ENCODE peak calls at places on chromosome 5, in five cellular contexts. One of them, this sample, is unnamed.

GRCh38 chr5:142250119-142250518 is 74.7 kb downstream of the SPRY4 start:
- DNase-seq in CD4-positive, alpha-beta memory T cell: no peak
- DNase-seq in A549: no peak
- DNase-seq in sigmoid colon: no peak
- DNase-seq in mesendoderm: no peak
- DNase-seq in this sample: no peak

GRCh38 chr5:30994926-30995325 is 198.6 kb upstream of the CDH6 start:
- DNase-seq in mesendoderm: no peak
- DNase-seq in sigmoid colon: no peak
- DNase-seq in A549: no peak
- DNase-seq in CD4-positive, alpha-beta memory T cell: no peak
- DNase-seq in this sample: no peak

GRCh38 chr5:1495525-1495897 is 28.2 kb downstream of the LPCAT1 start:
- DNase-seq in CD4-positive, alpha-beta memory T cell: no peak
- DNase-seq in sigmoid colon: no peak
- DNase-seq in mesendoderm: no peak
- DNase-seq in A549: no peak
- DNase-seq in this sample: no peak

GRCh38 chr5:3518576-3518975 is 77.1 kb upstream of the IRX1 start:
- DNase-seq in mesendoderm: no peak
- DNase-seq in sigmoid colon: no peak
- DNase-seq in A549: no peak
- DNase-seq in CD4-positive, alpha-beta memory T cell: no peak
- DNase-seq in this sample: no peak

GRCh38 chr5:103340717-103341397 is 82.3 kb downstream of the MACIR start:
- DNase-seq in mesendoderm: no peak
- DNase-seq in CD4-positive, alpha-beta memory T cell: no peak
- DNase-seq in sigmoid colon: no peak
- DNase-seq in A549: no peak
- DNase-seq in this sample: no peak

GRCh38 chr5:112012112-112012511 is 255.1 kb upstream of the NREP start:
- DNase-seq in CD4-positive, alpha-beta memory T cell: no peak
- DNase-seq in sigmoid colon: no peak
- DNase-seq in mesendoderm: no peak
- DNase-seq in A549: no peak
- DNase-seq in this sample: no peak

GRCh38 chr5:143135832-143136551 is 267.5 kb downstream of the NR3C1 start:
- DNase-seq in CD4-positive, alpha-beta memory T cell: no peak
- DNase-seq in mesendoderm: no peak
- DNase-seq in A549: no peak
- DNase-seq in sigmoid colon: no peak
- DNase-seq in this sample: peak

GRCh38 chr5:32390819-32391591 is 53.5 kb downstream of the ZFR start:
- DNase-seq in sigmoid colon: no peak
- DNase-seq in CD4-positive, alpha-beta memory T cell: no peak
- DNase-seq in A549: peak
- DNase-seq in mesendoderm: no peak
- DNase-seq in this sample: peak

GRCh38 chr5:2704111-2704510 is 47.4 kb downstream of the IRX2 start:
- DNase-seq in sigmoid colon: peak
- DNase-seq in mesendoderm: no peak
- DNase-seq in A549: no peak
- DNase-seq in CD4-positive, alpha-beta memory T cell: no peak
- DNase-seq in this sample: no peak

GRCh38 chr5:91382530-91383026 is 539 bp downstream of the ARRDC3 start:
- DNase-seq in sigmoid colon: no peak
- DNase-seq in mesendoderm: peak
- DNase-seq in CD4-positive, alpha-beta memory T cell: peak
- DNase-seq in A549: peak
- DNase-seq in this sample: peak

GRCh38 chr5:176418251-176418650 is 1.9 kb upstream of the CLTB start:
- DNase-seq in mesendoderm: peak
- DNase-seq in A549: peak
- DNase-seq in sigmoid colon: no peak
- DNase-seq in CD4-positive, alpha-beta memory T cell: no peak
- DNase-seq in this sample: peak

GRCh38 chr5:14400085-14400484 is 181.5 kb upstream of the OTULINL start:
- DNase-seq in mesendoderm: peak
- DNase-seq in A549: no peak
- DNase-seq in CD4-positive, alpha-beta memory T cell: no peak
- DNase-seq in sigmoid colon: no peak
- DNase-seq in this sample: no peak

GRCh38 chr5:65077653-65078052 is 308.9 kb downstream of the CWC27 start:
- DNase-seq in mesendoderm: no peak
- DNase-seq in sigmoid colon: no peak
- DNase-seq in A549: no peak
- DNase-seq in CD4-positive, alpha-beta memory T cell: no peak
- DNase-seq in this sample: no peak

GRCh38 chr5:108521011-108521700 is 139.3 kb upstream of the FBXL17 start:
- DNase-seq in CD4-positive, alpha-beta memory T cell: no peak
- DNase-seq in mesendoderm: peak
- DNase-seq in A549: no peak
- DNase-seq in sigmoid colon: no peak
- DNase-seq in this sample: no peak

GRCh38 chr5:111389390-111390082 is 122.8 kb downstream of the STARD4 start:
- DNase-seq in A549: peak
- DNase-seq in mesendoderm: no peak
- DNase-seq in CD4-positive, alpha-beta memory T cell: no peak
- DNase-seq in sigmoid colon: no peak
- DNase-seq in this sample: no peak

GRCh38 chr5:90813392-90813791 is 254.8 kb downstream of the ADGRV1 start:
- DNase-seq in CD4-positive, alpha-beta memory T cell: no peak
- DNase-seq in mesendoderm: no peak
- DNase-seq in sigmoid colon: no peak
- DNase-seq in A549: no peak
- DNase-seq in this sample: no peak

GRCh38 chr5:109345699-109346098 is 64.1 kb downstream of the PJA2 start:
- DNase-seq in sigmoid colon: no peak
- DNase-seq in CD4-positive, alpha-beta memory T cell: no peak
- DNase-seq in A549: no peak
- DNase-seq in mesendoderm: no peak
- DNase-seq in this sample: no peak

GRCh38 chr5:133119233-133119711 is 67.5 kb downstream of the HSPA4 start:
- DNase-seq in mesendoderm: no peak
- DNase-seq in CD4-positive, alpha-beta memory T cell: no peak
- DNase-seq in sigmoid colon: no peak
- DNase-seq in A549: no peak
- DNase-seq in this sample: no peak

GRCh38 chr5:9156282-9156681 is 389.6 kb downstream of the SEMA5A start:
- DNase-seq in CD4-positive, alpha-beta memory T cell: no peak
- DNase-seq in mesendoderm: peak
- DNase-seq in A549: peak
- DNase-seq in sigmoid colon: no peak
- DNase-seq in this sample: peak

GRCh38 chr5:38557309-38557710 is 864 bp upstream of the LIFR start:
- DNase-seq in sigmoid colon: no peak
- DNase-seq in A549: no peak
- DNase-seq in CD4-positive, alpha-beta memory T cell: no peak
- DNase-seq in mesendoderm: no peak
- DNase-seq in this sample: no peak

GRCh38 chr5:38555354-38556114 is 912 bp downstream of the LIFR start:
- DNase-seq in mesendoderm: peak
- DNase-seq in sigmoid colon: no peak
- DNase-seq in CD4-positive, alpha-beta memory T cell: no peak
- DNase-seq in A549: no peak
- DNase-seq in this sample: no peak

GRCh38 chr5:38554860-38555259 is 1.6 kb downstream of the LIFR start:
- DNase-seq in mesendoderm: peak
- DNase-seq in sigmoid colon: no peak
- DNase-seq in CD4-positive, alpha-beta memory T cell: no peak
- DNase-seq in A549: no peak
- DNase-seq in this sample: no peak

GRCh38 chr5:38556599-38557308 is at the start of gene LIFR:
- DNase-seq in CD4-positive, alpha-beta memory T cell: peak
- DNase-seq in A549: peak
- DNase-seq in mesendoderm: peak
- DNase-seq in sigmoid colon: peak
- DNase-seq in this sample: peak

DNA sequence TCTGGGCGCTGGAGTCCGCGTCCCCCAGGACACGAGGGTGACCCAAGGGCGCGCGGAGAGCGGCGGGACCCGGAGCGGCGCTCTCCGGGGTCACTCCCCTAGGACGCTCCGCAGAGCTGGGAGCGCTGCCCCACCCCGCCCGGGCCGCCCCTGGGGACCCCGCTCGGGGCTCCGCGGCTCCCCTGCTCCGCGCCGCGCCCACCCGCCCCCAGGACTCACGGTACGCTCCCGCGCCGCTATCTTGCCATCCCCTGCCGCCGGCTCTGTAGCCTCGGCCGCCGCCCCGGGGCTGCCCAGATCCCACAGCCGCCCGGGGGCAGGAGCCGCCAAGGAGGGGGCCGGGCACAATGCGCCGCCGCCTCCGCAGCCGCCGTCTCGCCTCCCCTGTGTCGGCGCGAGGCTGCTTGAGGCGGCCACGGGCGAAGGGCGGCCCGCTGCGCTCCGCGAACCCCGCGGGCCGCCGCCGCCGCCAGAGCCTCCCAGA is 289 bp downstream of the LIFR start:
- DNase-seq in sigmoid colon: no peak
- DNase-seq in A549: no peak
- DNase-seq in mesendoderm: peak
- DNase-seq in CD4-positive, alpha-beta memory T cell: no peak
- DNase-seq in this sample: no peak
- H3K4me3 ChIP-seq in sigmoid colon: peak
- H3K4me3 ChIP-seq in A549: peak
- H3K4me3 ChIP-seq in mesendoderm: peak
- H3K4me3 ChIP-seq in CD4-positive, alpha-beta memory T cell: no peak
- H3K4me3 ChIP-seq in this sample: peak

DNA sequence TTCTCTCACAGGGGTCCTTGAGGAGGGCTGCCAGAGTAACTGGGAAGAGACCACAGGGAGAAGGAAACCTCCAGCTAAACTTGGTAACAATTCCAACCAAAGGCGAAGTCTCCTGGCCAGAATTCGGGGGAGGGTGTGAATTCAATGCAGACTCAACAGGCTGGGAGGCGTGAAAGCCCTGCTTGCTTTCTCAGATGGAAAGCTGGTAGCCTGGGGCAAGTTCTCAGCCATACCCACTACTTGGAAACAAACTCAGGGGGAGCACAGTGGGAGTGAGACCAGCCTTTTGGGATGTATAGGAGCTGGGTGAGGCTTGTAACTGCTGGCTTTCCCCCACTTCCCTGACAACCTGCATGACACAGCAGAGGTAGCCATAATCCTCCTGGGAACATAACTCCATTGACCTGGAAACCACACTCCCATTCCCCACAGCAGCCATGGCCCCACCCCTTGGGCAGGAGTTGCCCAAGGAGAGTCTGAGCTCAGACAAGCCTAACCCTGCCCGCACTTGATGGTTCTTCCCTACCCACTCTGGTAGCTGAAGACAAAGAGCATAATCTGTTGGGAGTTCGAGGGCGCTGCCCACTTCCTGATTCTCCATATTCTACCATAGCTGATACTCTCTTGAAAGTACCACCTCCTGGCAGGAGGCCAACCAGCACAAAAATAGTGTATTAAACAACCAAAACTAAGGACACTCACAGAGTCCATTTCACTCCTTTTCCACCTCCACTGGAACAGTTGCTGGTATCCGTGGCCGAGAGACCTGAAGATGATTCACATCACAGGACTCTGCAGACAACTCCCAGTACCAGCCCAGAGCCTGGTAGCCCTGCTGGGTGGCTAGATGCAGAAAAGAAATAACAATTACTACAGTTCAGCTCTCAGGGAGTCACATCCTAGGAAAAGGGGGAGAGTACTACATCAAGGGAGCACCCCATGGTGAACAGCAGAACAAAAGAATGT is 123.8 kb downstream of the FAM170A start:
- DNase-seq in CD4-positive, alpha-beta memory T cell: no peak
- DNase-seq in sigmoid colon: no peak
- DNase-seq in A549: no peak
- DNase-seq in mesendoderm: peak
- DNase-seq in this sample: no peak
- H3K27ac ChIP-seq in CD4-positive, alpha-beta memory T cell: no peak
- H3K27ac ChIP-seq in sigmoid colon: no peak
- H3K27ac ChIP-seq in A549: no peak
- H3K27ac ChIP-seq in mesendoderm: peak
- H3K27ac ChIP-seq in this sample: no peak

GRCh38 chr5:6454628-6455053 is 6.0 kb downstream of the UBE2QL1 start:
- DNase-seq in mesendoderm: no peak
- DNase-seq in CD4-positive, alpha-beta memory T cell: no peak
- DNase-seq in A549: no peak
- DNase-seq in sigmoid colon: no peak
- DNase-seq in this sample: no peak
- H3K4me3 ChIP-seq in mesendoderm: no peak
- H3K4me3 ChIP-seq in CD4-positive, alpha-beta memory T cell: no peak
- H3K4me3 ChIP-seq in A549: no peak
- H3K4me3 ChIP-seq in sigmoid colon: no peak
- H3K4me3 ChIP-seq in this sample: no peak

DNA sequence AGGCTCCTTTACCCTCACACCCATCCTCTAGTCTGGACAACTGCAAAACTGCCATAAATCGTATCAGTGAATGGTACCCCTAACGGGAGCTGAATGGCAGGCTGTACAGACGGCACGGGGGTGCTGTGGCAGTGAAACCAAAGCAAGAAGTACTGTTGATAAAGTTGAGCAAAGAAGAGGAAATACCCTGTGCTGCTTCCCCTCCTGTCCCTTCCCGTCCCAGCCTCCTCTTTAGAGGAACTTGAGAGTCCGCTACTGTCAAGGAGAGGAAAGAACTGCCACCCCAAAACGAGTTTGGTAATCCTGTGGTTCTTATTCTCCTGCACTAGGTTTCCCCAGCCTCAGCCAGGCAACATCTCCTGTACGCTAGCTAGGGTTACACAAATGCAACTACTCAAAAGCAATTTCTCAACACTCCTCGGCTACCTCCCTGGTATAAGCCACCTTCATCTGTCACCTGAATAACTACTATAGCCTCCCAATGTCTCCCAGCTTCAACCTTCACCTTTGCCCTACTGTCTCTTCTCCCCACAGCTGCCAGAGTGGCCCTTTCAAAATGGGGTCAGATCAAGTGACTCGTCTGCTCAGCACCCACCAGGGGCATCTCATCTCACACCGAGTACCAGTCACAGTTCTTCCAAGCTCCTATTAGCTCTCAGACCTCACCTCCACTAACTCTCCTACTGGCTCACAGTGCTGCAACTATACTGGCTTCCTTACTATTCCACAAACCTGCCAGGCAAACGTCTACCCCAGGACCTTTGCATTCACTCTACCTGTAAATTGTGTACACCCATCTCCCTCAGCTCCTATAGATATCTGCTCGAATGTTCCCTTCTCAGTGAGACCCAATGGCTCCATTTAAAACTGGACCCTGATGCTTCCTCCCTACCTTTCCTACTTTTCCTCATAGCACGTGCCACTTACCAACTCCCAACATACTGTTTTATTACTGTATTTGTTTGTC is 4.1 kb downstream of the GLRX start:
- DNase-seq in mesendoderm: no peak
- DNase-seq in sigmoid colon: no peak
- DNase-seq in CD4-positive, alpha-beta memory T cell: no peak
- DNase-seq in A549: no peak
- DNase-seq in this sample: no peak
- H3K27ac ChIP-seq in mesendoderm: no peak
- H3K27ac ChIP-seq in sigmoid colon: peak
- H3K27ac ChIP-seq in CD4-positive, alpha-beta memory T cell: peak
- H3K27ac ChIP-seq in A549: no peak
- H3K27ac ChIP-seq in this sample: peak

GRCh38 chr5:73266925-73267775 is 94.2 kb downstream of the TMEM174 start:
- DNase-seq in A549: no peak
- DNase-seq in sigmoid colon: no peak
- DNase-seq in mesendoderm: no peak
- DNase-seq in CD4-positive, alpha-beta memory T cell: no peak
- DNase-seq in this sample: no peak
- H3K4me3 ChIP-seq in A549: no peak
- H3K4me3 ChIP-seq in sigmoid colon: peak
- H3K4me3 ChIP-seq in mesendoderm: no peak
- H3K4me3 ChIP-seq in CD4-positive, alpha-beta memory T cell: no peak
- H3K4me3 ChIP-seq in this sample: no peak

GRCh38 chr5:53358794-53359193 is 121.6 kb upstream of the FST start:
- DNase-seq in A549: no peak
- DNase-seq in CD4-positive, alpha-beta memory T cell: no peak
- DNase-seq in sigmoid colon: no peak
- DNase-seq in mesendoderm: no peak
- DNase-seq in this sample: no peak
- H3K27ac ChIP-seq in A549: no peak
- H3K27ac ChIP-seq in CD4-positive, alpha-beta memory T cell: no peak
- H3K27ac ChIP-seq in sigmoid colon: no peak
- H3K27ac ChIP-seq in mesendoderm: no peak
- H3K27ac ChIP-seq in this sample: no peak

This sample was measured in hepatocyte.